ENCODE peak calls at places on chromosomes 13 and 19, in eight cellular contexts. C is DND-41, R is SK-N-SH, K is ascending aorta, F is heart left ventricle, X is astrocyte of the spinal cord, I is colonic mucosa, J is psoas muscle. M is an unnamed sample.

GRCh38 chr13:36875955-36876354 is 44.1 kb downstream of the SMAD9 start:
- DNase-seq in X (no peak), R (peak; percentile 41), C (no peak), K (no peak), F (no peak), I (no peak), J (no peak), M (no peak)

GRCh38 chr13:106276876-106277275 is 258.6 kb downstream of the EFNB2 start:
- DNase-seq in X (peak; percentile 58), R (no peak), K (no peak), J (no peak), I (no peak), C (no peak), F (no peak), M (no peak)

GRCh38 chr13:42277618-42278276 is 5.8 kb downstream of the AKAP11 start:
- DNase-seq in J (no peak), F (no peak), I (no peak), X (no peak), R (no peak), C (no peak), K (no peak), M (no peak)

GRCh38 chr13:34577051-34577450 is 365.0 kb upstream of the NBEA start:
- DNase-seq in C (peak; percentile 51), X (peak; percentile 30), J (no peak), F (no peak), I (no peak), K (no peak), R (no peak), M (peak; percentile 43)

GRCh38 chr19:46150606-46151005 is 2.6 kb downstream of the IGFL2 start:
- DNase-seq in I (no peak), C (no peak), X (no peak), R (no peak), F (no peak), J (no peak), K (no peak), M (no peak)

GRCh38 chr13:99353836-99354235 is 46.6 kb upstream of the GPR183 start:
- DNase-seq in R (no peak), I (no peak), F (no peak), J (no peak), C (no peak), X (peak; percentile 36), K (no peak), M (no peak)

GRCh38 chr13:22121340-22121739 is 450.5 kb downstream of the FGF9 start:
- DNase-seq in J (no peak), R (no peak), F (no peak), C (no peak), X (no peak), I (no peak), K (no peak), M (no peak)

GRCh38 chr13:75136151-75136550 is 345.8 kb downstream of the TBC1D4 start:
- DNase-seq in R (no peak), X (no peak), C (no peak), K (no peak), F (no peak), I (no peak), J (no peak), M (no peak)

GRCh38 chr13:99626461-99627082 is 125.3 kb downstream of the TM9SF2 start:
- DNase-seq in J (no peak), R (no peak), X (peak; percentile 54), K (no peak), I (no peak), C (no peak), F (peak; percentile 43), M (peak; percentile 52)

GRCh38 chr13:74205313-74205690 is 71.1 kb upstream of the KLF12 start:
- DNase-seq in K (no peak), C (no peak), R (no peak), F (no peak), J (no peak), X (peak; percentile 40), I (no peak), M (no peak)

GRCh38 chr19:10981496-10981895 is 20.7 kb downstream of the SMARCA4 start:
- DNase-seq in I (no peak), C (no peak), J (no peak), X (peak; percentile 40), K (no peak), F (no peak), R (no peak), M (no peak)

GRCh38 chr13:43425234-43425633 is 361.5 kb downstream of the ENOX1 start:
- DNase-seq in I (no peak), J (no peak), R (no peak), F (no peak), X (no peak), C (no peak), K (no peak), M (no peak)

GRCh38 chr19:13181747-13182388 is 31.7 kb downstream of the IER2 start:
- DNase-seq in C (no peak), I (peak; percentile 76), F (peak; percentile 83), X (peak; percentile 64), J (peak; percentile 67), R (peak; percentile 60), K (no peak), M (no peak)

GRCh38 chr19:18254546-18255500 is 19.4 kb downstream of the IQCN start:
- DNase-seq in I (peak; percentile 78), C (no peak), F (no peak), X (no peak), K (no peak), R (no peak), J (no peak), M (no peak)
- TF ChIP-seq CTCF in I (peak; percentile 47), C (peak; percentile 12), F (no peak), X (no peak), K (no peak), R (no peak), J (no peak), M (no peak)

GRCh38 chr19:38583985-38584305 is 33.8 kb downstream of the MAP4K1 start:
- DNase-seq in R (no peak), K (no peak), X (no peak), J (no peak), C (no peak), I (no peak), F (no peak), M (no peak)
- TF ChIP-seq CTCF in R (no peak), K (no peak), X (no peak), J (no peak), C (no peak), I (no peak), F (no peak), M (no peak)

GRCh38 chr19:31110331-31110730 is 238.9 kb downstream of the TSHZ3 start:
- DNase-seq in J (no peak), R (peak; percentile 36), F (no peak), K (no peak), X (peak; percentile 32), C (peak; percentile 12), I (no peak), M (peak; percentile 23)
- TF ChIP-seq CTCF in J (peak; percentile 10), R (peak; percentile 54), F (no peak), K (no peak), X (peak; percentile 55), C (peak; percentile 35), I (no peak), M (no peak)

GRCh38 chr13:49554387-49554786 is 31.0 kb downstream of the RCBTB1 start:
- DNase-seq in J (no peak), K (no peak), R (no peak), I (no peak), C (no peak), X (no peak), F (no peak), M (no peak)
- TF ChIP-seq CTCF in J (no peak), K (no peak), R (no peak), I (no peak), C (no peak), X (no peak), F (no peak), M (no peak)

GRCh38 chr19:2055871-2056809 is 5.1 kb upstream of the MKNK2 start:
- DNase-seq in C (peak; percentile 65), I (peak; percentile 73), R (peak; percentile 61), K (no peak), J (peak; percentile 77), F (peak; percentile 74), X (peak; percentile 67), M (peak; percentile 84)
- TF ChIP-seq CTCF in C (no peak), I (no peak), R (no peak), K (no peak), J (no peak), F (no peak), X (no peak), M (no peak)

DNA sequence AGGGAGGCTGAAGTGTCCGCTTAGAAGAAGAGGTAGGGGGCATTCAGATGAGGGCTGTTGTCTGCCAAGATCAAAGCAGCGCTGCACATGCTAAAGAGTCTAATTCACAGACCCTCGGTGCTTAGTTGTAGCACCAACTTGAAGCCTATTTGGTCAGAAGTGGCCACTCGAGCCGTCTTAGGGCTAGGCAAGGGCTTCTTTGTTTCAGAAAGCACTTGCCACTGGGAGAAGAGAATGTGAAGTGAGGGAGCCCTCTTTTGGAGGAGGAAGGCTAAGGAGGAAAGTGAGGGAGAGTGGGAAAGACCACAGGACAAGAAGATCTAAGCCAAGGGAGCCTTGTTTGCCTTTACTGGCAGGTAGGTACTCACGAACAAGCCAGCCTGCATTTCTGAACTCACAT is 313.4 kb upstream of the TMTC4 start:
- DNase-seq in R (no peak), J (no peak), I (no peak), K (no peak), F (no peak), X (peak; percentile 57), C (no peak), M (peak; percentile 49)
- TF ChIP-seq CTCF in R (peak; percentile 28), J (no peak), I (no peak), K (no peak), F (no peak), X (peak; percentile 62), C (no peak), M (no peak)

GRCh38 chr13:107641574-107641973 is 573.8 kb downstream of the LIG4 start:
- DNase-seq in X (no peak), J (no peak), I (no peak), K (no peak), F (no peak), C (no peak), R (no peak), M (no peak)

GRCh38 chr13:107642841-107643240 is 572.5 kb downstream of the LIG4 start:
- DNase-seq in F (no peak), J (no peak), I (no peak), C (no peak), X (no peak), K (no peak), R (no peak), M (no peak)

GRCh38 chr13:107649071-107649470 is 566.3 kb downstream of the LIG4 start:
- DNase-seq in F (no peak), I (no peak), X (no peak), J (no peak), R (no peak), C (no peak), K (no peak), M (no peak)

GRCh38 chr13:107644136-107644535 is 571.2 kb downstream of the LIG4 start:
- DNase-seq in R (no peak), C (no peak), K (no peak), F (no peak), I (no peak), J (no peak), X (no peak), M (no peak)
- TF ChIP-seq CTCF in R (no peak), C (no peak), K (no peak), F (no peak), I (no peak), J (no peak), X (no peak), M (no peak)

M was measured in MCF 10A.